ENCODE peak calls at places on chromosomes 12 and 14, in five cellular contexts. U is heart left ventricle, W is suprapubic skin, E is sigmoid colon, X is breast epithelium. B is an unnamed sample.

GRCh38 chr14:59150990-59151389 is 37.5 kb upstream of the DAAM1 start:
- DNase-seq in E (no peak), U (peak), W (no peak), X (no peak), B (no peak)

GRCh38 chr12:19151298-19151697 is 21.8 kb downstream of the PLEKHA5 start:
- DNase-seq in X (no peak), W (no peak), U (no peak), E (no peak), B (no peak)

GRCh38 chr12:32926963-32927362 is 30.4 kb upstream of the PKP2 start:
- DNase-seq in W (no peak), E (no peak), X (no peak), U (no peak), B (no peak)

GRCh38 chr12:18998343-18999270 is 130.9 kb upstream of the PLEKHA5 start:
- DNase-seq in E (no peak), W (no peak), X (peak), U (no peak), B (no peak)

GRCh38 chr14:79077096-79077495 is 906.9 kb downstream of the NRXN3 start:
- DNase-seq in X (no peak), U (no peak), E (no peak), W (no peak), B (no peak)

GRCh38 chr12:94745562-94745961 is 95.2 kb upstream of the TMCC3 start:
- DNase-seq in X (no peak), W (no peak), U (no peak), E (no peak), B (no peak)

GRCh38 chr14:74663884-74664283 is 49.0 kb downstream of the AREL1 start:
- DNase-seq in W (no peak), U (peak), E (peak), X (no peak), B (peak)

GRCh38 chr14:29925106-29925722 is 2.4 kb downstream of the PRKD1 start:
- DNase-seq in X (no peak), W (no peak), U (no peak), E (no peak), B (no peak)

GRCh38 chr14:106491851-106492250 is 965.5 kb downstream of the TMEM121 start:
- DNase-seq in U (no peak), W (no peak), E (no peak), X (no peak), B (no peak)

GRCh38 chr14:24984846-24985589 is 64.9 kb downstream of the STXBP6 start:
- DNase-seq in W (no peak), E (peak), X (no peak), U (peak), B (no peak)

DNA sequence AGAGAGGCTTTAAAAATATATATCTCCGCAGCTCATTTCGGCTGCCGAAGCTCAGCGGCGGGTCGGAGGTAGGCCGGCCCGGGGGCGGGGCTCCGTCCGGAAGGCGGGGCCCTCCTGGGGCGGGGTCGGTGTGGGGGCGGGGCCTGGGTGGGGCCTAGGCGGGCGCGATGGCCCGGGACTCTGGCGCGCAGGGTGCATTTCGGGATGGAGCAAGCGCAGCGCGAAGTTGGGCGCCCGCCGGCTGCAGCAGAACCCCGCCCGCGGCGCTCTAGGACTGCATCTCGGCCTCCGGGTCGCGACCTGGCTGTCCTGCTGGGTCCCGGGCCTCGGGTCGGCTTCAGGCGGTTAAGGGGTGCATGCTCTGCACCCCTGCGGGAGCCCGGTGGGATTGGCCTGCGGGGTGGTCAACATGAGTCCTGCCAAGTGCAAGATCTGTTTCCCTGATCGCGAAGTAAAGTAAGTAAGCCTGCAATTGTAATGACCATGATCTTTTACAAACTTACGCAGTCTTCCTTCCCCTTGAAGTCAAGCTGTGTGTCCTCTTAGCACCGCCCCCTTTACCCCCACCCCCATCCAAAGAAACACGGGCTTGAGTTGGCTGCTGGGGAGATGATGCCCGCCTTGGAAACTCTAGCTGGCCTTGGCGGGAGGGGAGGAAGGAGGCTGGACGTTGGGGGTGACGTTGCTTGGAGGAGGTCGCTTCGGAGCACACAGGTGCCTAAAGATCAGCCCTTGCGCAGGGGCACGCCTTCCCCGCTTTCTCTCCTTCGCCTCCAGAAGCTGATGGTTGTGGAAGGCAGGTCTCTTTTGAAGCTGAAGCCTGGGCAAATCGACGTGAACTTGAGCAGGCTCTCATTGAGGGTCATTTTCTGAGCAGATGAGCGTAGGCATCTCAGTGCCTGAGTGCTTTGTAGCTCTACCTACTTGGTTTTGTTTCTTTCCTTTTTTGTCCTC is 38.4 kb downstream of the ACACB start:
- DNase-seq in X (peak), E (peak), W (peak), U (peak), B (peak)
- TF ChIP-seq CTCF in X (no peak), E (no peak), W (no peak), U (no peak), B (no peak)

GRCh38 chr14:101713641-101714349 is 47.7 kb upstream of the PPP2R5C start:
- DNase-seq in X (no peak), E (no peak), W (peak), U (no peak), B (peak)
- TF ChIP-seq POLR2A in X (no peak), E (no peak), W (no peak), U (no peak), B (no peak)

GRCh38 chr14:81452766-81453165 is 52.6 kb upstream of the STON2 start:
- DNase-seq in U (no peak), E (peak), X (no peak), W (no peak), B (no peak)
- H3K4me3 ChIP-seq in U (no peak), E (no peak), X (peak), W (no peak), B (no peak)

GRCh38 chr14:65287264-65288131 is 125.0 kb upstream of the FUT8 start:
- DNase-seq in W (no peak), X (no peak), U (no peak), E (no peak), B (no peak)
- TF ChIP-seq CTCF in W (no peak), X (no peak), U (no peak), E (no peak), B (no peak)

GRCh38 chr12:92445253-92446081 is 257.3 kb upstream of the PLEKHG7 start:
- DNase-seq in E (no peak), W (no peak), U (peak), X (no peak), B (no peak)
- TF ChIP-seq POLR2A in E (no peak), W (no peak), U (no peak), X (no peak), B (no peak)

B was measured in lower leg skin.